ENCODE peak calls at places on chromosomes 6 and 20, in ten cellular contexts. One of them, this sample, is unnamed.
A peak's percentile ranks its signal among the peaks of the same experiment; 100 is the strongest.

GRCh38 chr6:25524542-25524941 is 127.5 kb upstream of the SCGN start:
- DNase-seq in left lung: no peak
- DNase-seq in ovary: no peak
- DNase-seq in bronchial epithelial cell: no peak
- DNase-seq in stomach: no peak
- DNase-seq in A673: no peak
- DNase-seq in tibial artery: no peak
- DNase-seq in breast epithelium: no peak
- DNase-seq in cardiac muscle cell: no peak
- DNase-seq in hepatocyte: no peak
- DNase-seq in this sample: no peak

GRCh38 chr6:138972226-138972665 is 15.8 kb downstream of the REPS1 start:
- DNase-seq in left lung: no peak
- DNase-seq in breast epithelium: no peak
- DNase-seq in ovary: no peak
- DNase-seq in stomach: no peak
- DNase-seq in tibial artery: no peak
- DNase-seq in A673: peak; percentile 71
- DNase-seq in cardiac muscle cell: no peak
- DNase-seq in bronchial epithelial cell: peak; percentile 73
- DNase-seq in hepatocyte: no peak
- DNase-seq in this sample: no peak

GRCh38 chr20:50285376-50286173 is 94.9 kb downstream of the CEBPB start:
- DNase-seq in A673: no peak
- DNase-seq in cardiac muscle cell: peak; percentile 81
- DNase-seq in breast epithelium: no peak
- DNase-seq in left lung: no peak
- DNase-seq in hepatocyte: no peak
- DNase-seq in bronchial epithelial cell: no peak
- DNase-seq in ovary: peak; percentile 85
- DNase-seq in tibial artery: peak; percentile 66
- DNase-seq in stomach: no peak
- DNase-seq in this sample: no peak

GRCh38 chr6:75643173-75643572 is 41.5 kb downstream of the SENP6 start:
- DNase-seq in A673: peak; percentile 15
- DNase-seq in bronchial epithelial cell: no peak
- DNase-seq in tibial artery: no peak
- DNase-seq in stomach: no peak
- DNase-seq in breast epithelium: no peak
- DNase-seq in ovary: no peak
- DNase-seq in hepatocyte: no peak
- DNase-seq in cardiac muscle cell: no peak
- DNase-seq in left lung: no peak
- DNase-seq in this sample: no peak

GRCh38 chr6:67200626-67201403 is 1434.3 kb upstream of the ADGRB3 start:
- DNase-seq in cardiac muscle cell: no peak
- DNase-seq in stomach: no peak
- DNase-seq in bronchial epithelial cell: no peak
- DNase-seq in hepatocyte: no peak
- DNase-seq in ovary: no peak
- DNase-seq in tibial artery: no peak
- DNase-seq in A673: no peak
- DNase-seq in left lung: no peak
- DNase-seq in breast epithelium: no peak
- DNase-seq in this sample: no peak

GRCh38 chr6:130526466-130526865 is 160.6 kb downstream of the TMEM200A start:
- DNase-seq in hepatocyte: no peak
- DNase-seq in breast epithelium: no peak
- DNase-seq in A673: no peak
- DNase-seq in cardiac muscle cell: no peak
- DNase-seq in ovary: no peak
- DNase-seq in left lung: no peak
- DNase-seq in bronchial epithelial cell: no peak
- DNase-seq in tibial artery: no peak
- DNase-seq in stomach: no peak
- DNase-seq in this sample: no peak

GRCh38 chr6:139426795-139427194 is 52.3 kb upstream of the CITED2 start:
- DNase-seq in left lung: no peak
- DNase-seq in bronchial epithelial cell: no peak
- DNase-seq in stomach: no peak
- DNase-seq in cardiac muscle cell: no peak
- DNase-seq in ovary: no peak
- DNase-seq in hepatocyte: no peak
- DNase-seq in breast epithelium: no peak
- DNase-seq in tibial artery: no peak
- DNase-seq in A673: no peak
- DNase-seq in this sample: no peak

GRCh38 chr6:92847988-92848387 is 571.4 kb downstream of the EPHA7 start:
- DNase-seq in hepatocyte: no peak
- DNase-seq in cardiac muscle cell: no peak
- DNase-seq in stomach: no peak
- DNase-seq in left lung: no peak
- DNase-seq in ovary: no peak
- DNase-seq in A673: no peak
- DNase-seq in breast epithelium: no peak
- DNase-seq in tibial artery: no peak
- DNase-seq in bronchial epithelial cell: no peak
- DNase-seq in this sample: no peak

GRCh38 chr6:35181933-35182612 is 31.7 kb upstream of the SCUBE3 start:
- DNase-seq in left lung: peak; percentile 76
- DNase-seq in cardiac muscle cell: peak; percentile 89
- DNase-seq in stomach: peak; percentile 45
- DNase-seq in hepatocyte: peak; percentile 65
- DNase-seq in breast epithelium: peak; percentile 49
- DNase-seq in tibial artery: peak; percentile 79
- DNase-seq in A673: peak; percentile 72
- DNase-seq in bronchial epithelial cell: peak; percentile 76
- DNase-seq in ovary: peak; percentile 31
- DNase-seq in this sample: no peak

GRCh38 chr20:8568068-8568467 is 436.0 kb downstream of the PLCB1 start:
- DNase-seq in A673: peak; percentile 11
- DNase-seq in breast epithelium: no peak
- DNase-seq in left lung: no peak
- DNase-seq in stomach: no peak
- DNase-seq in cardiac muscle cell: peak; percentile 88
- DNase-seq in ovary: no peak
- DNase-seq in bronchial epithelial cell: no peak
- DNase-seq in tibial artery: no peak
- DNase-seq in hepatocyte: no peak
- DNase-seq in this sample: no peak

GRCh38 chr6:98944598-98945011 is 3.1 kb downstream of the FBXL4 start:
- DNase-seq in left lung: no peak
- DNase-seq in stomach: no peak
- DNase-seq in hepatocyte: peak; percentile 31
- DNase-seq in bronchial epithelial cell: peak; percentile 59
- DNase-seq in tibial artery: no peak
- DNase-seq in ovary: no peak
- DNase-seq in breast epithelium: no peak
- DNase-seq in cardiac muscle cell: peak; percentile 35
- DNase-seq in A673: peak; percentile 2
- DNase-seq in this sample: no peak

GRCh38 chr6:37170273-37171140 is 555 bp downstream of the PIM1 start:
- DNase-seq in left lung: peak; percentile 62
- DNase-seq in hepatocyte: peak; percentile 80
- DNase-seq in ovary: peak; percentile 65
- DNase-seq in cardiac muscle cell: peak; percentile 60
- DNase-seq in stomach: peak; percentile 50
- DNase-seq in breast epithelium: peak; percentile 47
- DNase-seq in tibial artery: peak; percentile 47
- DNase-seq in A673: peak; percentile 63
- DNase-seq in bronchial epithelial cell: no peak
- DNase-seq in this sample: peak; percentile 59

GRCh38 chr6:160791459-160791858 is 89.4 kb downstream of the PLG start:
- DNase-seq in bronchial epithelial cell: no peak
- DNase-seq in left lung: no peak
- DNase-seq in A673: no peak
- DNase-seq in stomach: no peak
- DNase-seq in cardiac muscle cell: no peak
- DNase-seq in breast epithelium: no peak
- DNase-seq in hepatocyte: no peak
- DNase-seq in tibial artery: no peak
- DNase-seq in ovary: no peak
- DNase-seq in this sample: no peak

GRCh38 chr20:41426361-41426900 is 59.8 kb upstream of the EMILIN3 start:
- DNase-seq in ovary: no peak
- DNase-seq in bronchial epithelial cell: no peak
- DNase-seq in breast epithelium: no peak
- DNase-seq in hepatocyte: no peak
- DNase-seq in stomach: no peak
- DNase-seq in A673: no peak
- DNase-seq in left lung: no peak
- DNase-seq in tibial artery: no peak
- DNase-seq in cardiac muscle cell: no peak
- DNase-seq in this sample: no peak

GRCh38 chr20:41425180-41425884 is 58.7 kb upstream of the EMILIN3 start:
- DNase-seq in bronchial epithelial cell: no peak
- DNase-seq in cardiac muscle cell: peak; percentile 54
- DNase-seq in ovary: no peak
- DNase-seq in breast epithelium: peak; percentile 21
- DNase-seq in A673: no peak
- DNase-seq in hepatocyte: no peak
- DNase-seq in left lung: no peak
- DNase-seq in tibial artery: no peak
- DNase-seq in stomach: no peak
- DNase-seq in this sample: peak; percentile 75

GRCh38 chr20:41426976-41427375 is 60.4 kb upstream of the EMILIN3 start:
- DNase-seq in cardiac muscle cell: no peak
- DNase-seq in A673: no peak
- DNase-seq in hepatocyte: no peak
- DNase-seq in stomach: no peak
- DNase-seq in breast epithelium: no peak
- DNase-seq in tibial artery: no peak
- DNase-seq in bronchial epithelial cell: no peak
- DNase-seq in ovary: no peak
- DNase-seq in left lung: no peak
- DNase-seq in this sample: no peak

GRCh38 chr20:41427833-41428232 is 61.2 kb upstream of the EMILIN3 start:
- DNase-seq in stomach: no peak
- DNase-seq in hepatocyte: no peak
- DNase-seq in tibial artery: no peak
- DNase-seq in breast epithelium: no peak
- DNase-seq in bronchial epithelial cell: no peak
- DNase-seq in A673: no peak
- DNase-seq in cardiac muscle cell: no peak
- DNase-seq in ovary: no peak
- DNase-seq in left lung: no peak
- DNase-seq in this sample: peak; percentile 51

GRCh38 chr20:41428285-41428684 is 61.7 kb upstream of the EMILIN3 start:
- DNase-seq in left lung: no peak
- DNase-seq in cardiac muscle cell: peak; percentile 22
- DNase-seq in hepatocyte: peak; percentile 66
- DNase-seq in breast epithelium: no peak
- DNase-seq in bronchial epithelial cell: peak; percentile 80
- DNase-seq in A673: no peak
- DNase-seq in stomach: no peak
- DNase-seq in ovary: no peak
- DNase-seq in tibial artery: no peak
- DNase-seq in this sample: peak; percentile 44
- H3K36me3 ChIP-seq in left lung: no peaks in the 10 kb centered on the region
- H3K36me3 ChIP-seq in cardiac muscle cell: peaks cover 32% of the 10 kb centered on the region
- H3K36me3 ChIP-seq in hepatocyte: peaks cover 6% of the 10 kb centered on the region
- H3K36me3 ChIP-seq in breast epithelium: no peaks in the 10 kb centered on the region
- H3K36me3 ChIP-seq in bronchial epithelial cell: peaks cover 4% of the 10 kb centered on the region
- H3K36me3 ChIP-seq in A673: peaks cover 5% of the 10 kb centered on the region
- H3K36me3 ChIP-seq in stomach: peaks cover 68% of the 10 kb centered on the region
- H3K36me3 ChIP-seq in ovary: no peaks in the 10 kb centered on the region
- H3K36me3 ChIP-seq in tibial artery: peaks cover 39% of the 10 kb centered on the region
- H3K36me3 ChIP-seq in this sample: peaks cover 35% of the 10 kb centered on the region

DNA sequence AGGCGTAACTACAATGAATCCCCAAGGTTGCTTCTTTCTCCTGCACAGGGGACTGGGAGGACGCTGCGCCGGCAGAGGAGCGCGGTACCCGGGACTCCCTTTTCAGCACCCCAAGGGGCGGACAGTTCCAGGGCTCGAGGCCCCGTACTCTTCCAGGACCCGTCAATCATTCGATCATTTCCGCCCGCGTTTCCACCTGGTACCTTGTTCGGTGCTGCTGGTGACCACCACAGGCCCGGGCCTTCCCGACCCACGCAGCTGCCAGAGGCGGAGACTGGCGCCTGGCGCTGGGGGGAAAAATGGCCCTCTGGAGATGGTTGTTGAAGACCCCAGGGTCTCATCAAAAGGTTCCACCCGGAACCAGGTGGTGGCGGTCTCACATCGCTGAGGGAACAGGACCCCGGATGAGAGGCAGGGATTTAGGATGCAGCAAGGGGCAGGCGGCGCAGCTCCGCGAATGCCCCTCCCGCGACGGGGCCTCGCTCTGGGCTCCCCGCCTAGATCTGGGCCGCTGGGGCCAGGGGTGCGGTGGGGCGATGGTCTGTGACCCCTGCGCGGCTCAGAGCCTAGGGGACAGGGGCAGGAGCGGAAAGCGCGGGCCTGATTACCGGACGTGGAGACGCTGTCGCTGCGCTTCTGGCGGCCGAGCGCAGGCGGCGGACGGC is 744 bp downstream of the VSX1 start:
- DNase-seq in tibial artery: no peak
- DNase-seq in ovary: peak; percentile 46
- DNase-seq in A673: peak; percentile 49
- DNase-seq in stomach: peak; percentile 28
- DNase-seq in bronchial epithelial cell: no peak
- DNase-seq in left lung: no peak
- DNase-seq in hepatocyte: peak; percentile 71
- DNase-seq in breast epithelium: no peak
- DNase-seq in cardiac muscle cell: peak; percentile 26
- DNase-seq in this sample: peak; percentile 67
- TF ChIP-seq CTCF in tibial artery: no peak
- TF ChIP-seq CTCF in ovary: no peak
- TF ChIP-seq CTCF in A673: peak; percentile 34
- TF ChIP-seq CTCF in stomach: no peak
- TF ChIP-seq CTCF in bronchial epithelial cell: no peak
- TF ChIP-seq CTCF in left lung: no peak
- TF ChIP-seq CTCF in hepatocyte: no peak
- TF ChIP-seq CTCF in breast epithelium: no peak
- TF ChIP-seq CTCF in cardiac muscle cell: no peak
- TF ChIP-seq CTCF in this sample: peak; percentile 11

GRCh38 chr6:53011993-53012392 is 16.9 kb upstream of the GSTA4 start:
- DNase-seq in ovary: no peak
- DNase-seq in breast epithelium: no peak
- DNase-seq in cardiac muscle cell: no peak
- DNase-seq in bronchial epithelial cell: peak; percentile 43
- DNase-seq in A673: no peak
- DNase-seq in tibial artery: no peak
- DNase-seq in hepatocyte: no peak
- DNase-seq in stomach: no peak
- DNase-seq in left lung: no peak
- DNase-seq in this sample: no peak
- H3K36me3 ChIP-seq in ovary: no peaks in the 10 kb centered on the region
- H3K36me3 ChIP-seq in breast epithelium: peaks cover 7% of the 10 kb centered on the region
- H3K36me3 ChIP-seq in cardiac muscle cell: peaks cover 72% of the 10 kb centered on the region
- H3K36me3 ChIP-seq in bronchial epithelial cell: peaks cover 7% of the 10 kb centered on the region
- H3K36me3 ChIP-seq in A673: peaks cover 21% of the 10 kb centered on the region
- H3K36me3 ChIP-seq in tibial artery: peaks cover 43% of the 10 kb centered on the region
- H3K36me3 ChIP-seq in hepatocyte: peaks cover 6% of the 10 kb centered on the region
- H3K36me3 ChIP-seq in stomach: peaks cover 92% of the 10 kb centered on the region
- H3K36me3 ChIP-seq in left lung: no peaks in the 10 kb centered on the region
- H3K36me3 ChIP-seq in this sample: peaks cover 27% of the 10 kb centered on the region

DNA sequence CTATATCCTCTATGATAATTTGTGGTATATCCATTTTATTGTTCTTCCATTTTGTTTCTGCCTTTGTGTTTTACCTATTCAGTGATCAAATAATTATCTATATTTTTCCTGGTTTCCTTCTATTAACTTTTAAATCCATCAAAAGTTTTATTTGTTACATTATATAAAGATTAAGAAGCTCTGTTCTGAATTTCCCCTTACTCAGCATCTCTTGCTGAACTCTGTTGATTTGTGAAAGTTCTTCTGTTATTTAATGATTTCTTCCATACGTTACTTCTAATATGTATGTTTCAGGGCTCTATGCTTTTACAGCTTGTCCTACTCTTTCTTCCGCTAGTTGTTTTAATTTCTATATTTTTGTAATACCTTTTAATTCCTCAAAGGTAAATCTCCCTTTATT is 87.1 kb downstream of the LIN28B start:
- DNase-seq in ovary: no peak
- DNase-seq in hepatocyte: no peak
- DNase-seq in bronchial epithelial cell: no peak
- DNase-seq in cardiac muscle cell: no peak
- DNase-seq in tibial artery: no peak
- DNase-seq in left lung: no peak
- DNase-seq in A673: no peak
- DNase-seq in breast epithelium: no peak
- DNase-seq in stomach: no peak
- DNase-seq in this sample: no peak
- TF ChIP-seq CTCF in ovary: no peak
- TF ChIP-seq CTCF in hepatocyte: no peak
- TF ChIP-seq CTCF in bronchial epithelial cell: no peak
- TF ChIP-seq CTCF in cardiac muscle cell: no peak
- TF ChIP-seq CTCF in tibial artery: no peak
- TF ChIP-seq CTCF in left lung: no peak
- TF ChIP-seq CTCF in A673: no peak
- TF ChIP-seq CTCF in breast epithelium: no peak
- TF ChIP-seq CTCF in stomach: no peak
- TF ChIP-seq CTCF in this sample: no peak

This sample was measured in RWPE2.